ENCODE peak calls at places on chromosomes 11 and 22, in nine cellular contexts. Z, A, C, J, B, M, G, W and O are unnamed samples. For H3K36me3, the result is how much of the 10 kb centered on the place peaks cover.

GRCh38 chr11:12087075-12087775 is 23.2 kb upstream of the MICAL2 start:
- DNase-seq in W (no peak), Z (peak), G (no peak), C (no peak), J (no peak), B (peak), M (no peak), A (no peak), O (peak)

GRCh38 chr11:26245046-26245445 is 86.9 kb upstream of the ANO3 start:
- DNase-seq in J (no peak), B (peak), W (no peak), M (no peak), C (no peak), G (no peak), A (no peak), Z (no peak), O (no peak)

GRCh38 chr11:91932151-91932821 is 292.3 kb upstream of the FAT3 start:
- DNase-seq in G (no peak), C (no peak), Z (no peak), B (no peak), M (no peak), A (no peak), W (no peak), J (no peak), O (no peak)

GRCh38 chr11:450809-451451 is 851 bp downstream of the PTDSS2 start:
- DNase-seq in G (peak), B (peak), M (peak), A (peak), Z (peak), C (no peak), J (peak), W (peak), O (peak)

GRCh38 chr11:70544774-70545625 is 146.7 kb downstream of the CTTN start:
- DNase-seq in J (peak), B (no peak), G (peak), Z (no peak), A (no peak), W (peak), C (no peak), M (no peak), O (no peak)

GRCh38 chr11:124536520-124536919 is 6.9 kb downstream of the OR8B12 start:
- DNase-seq in J (no peak), B (peak), W (no peak), Z (no peak), C (no peak), A (peak), M (peak), G (no peak), O (no peak)

GRCh38 chr11:57566564-57567209 is 785 bp downstream of the UBE2L6 start:
- DNase-seq in M (no peak), A (no peak), B (peak), J (no peak), G (no peak), W (no peak), Z (no peak), C (no peak), O (no peak)

GRCh38 chr11:24709928-24710565 is 213.2 kb downstream of the LUZP2 start:
- DNase-seq in J (no peak), W (no peak), M (no peak), A (no peak), C (no peak), B (no peak), G (no peak), Z (no peak), O (no peak)

GRCh38 chr22:25849514-25849913 is 107.5 kb downstream of the MYO18B start:
- DNase-seq in Z (no peak), M (no peak), C (no peak), G (no peak), W (no peak), A (no peak), B (no peak), J (no peak), O (no peak)

GRCh38 chr11:5624489-5625278 is at the start of gene TRIM34:
- DNase-seq in G (peak), Z (peak), W (no peak), B (peak), C (peak), M (peak), J (no peak), A (no peak), O (peak)

GRCh38 chr22:17431179-17431578 is 61.9 kb downstream of the CECR2 start:
- DNase-seq in W (no peak), M (no peak), J (no peak), A (no peak), B (no peak), G (no peak), Z (no peak), C (no peak), O (no peak)

GRCh38 chr11:117851091-117851490 is 25.4 kb downstream of the FXYD6 start:
- DNase-seq in Z (no peak), W (no peak), C (no peak), J (no peak), A (no peak), G (no peak), M (no peak), B (peak), O (no peak)

GRCh38 chr22:49703391-49703926 is 124.2 kb downstream of the BRD1 start:
- DNase-seq in Z (peak), W (no peak), G (no peak), A (no peak), B (no peak), M (no peak), C (no peak), J (peak), O (no peak)

GRCh38 chr11:102240502-102240901 is 76.8 kb upstream of the BIRC3 start:
- DNase-seq in C (no peak), M (no peak), B (peak), G (no peak), A (no peak), W (no peak), J (no peak), Z (no peak), O (no peak)

GRCh38 chr11:82867495-82868082 is 32.6 kb downstream of the PRCP start:
- DNase-seq in Z (peak), M (peak), A (peak), G (peak), J (no peak), W (no peak), B (peak), C (peak), O (peak)

GRCh38 chr22:24331468-24332440 is 61.1 kb downstream of the SPECC1L start:
- DNase-seq in Z (no peak), G (no peak), A (no peak), M (no peak), B (no peak), W (no peak), J (no peak), C (no peak), O (no peak)

GRCh38 chr22:22843848-22844247 is 43.8 kb upstream of the IGLL5 start:
- DNase-seq in C (no peak), Z (no peak), G (no peak), M (no peak), B (no peak), W (no peak), J (no peak), A (no peak), O (no peak)

GRCh38 chr11:45143494-45143893 is 2.9 kb upstream of the PRDM11 start:
- DNase-seq in M (no peak), B (no peak), A (no peak), G (no peak), C (no peak), W (no peak), J (no peak), Z (no peak), O (no peak)

GRCh38 chr11:8765294-8765693 is 82.7 kb downstream of the RPL27A start:
- DNase-seq in W (no peak), Z (no peak), B (peak), C (no peak), J (no peak), A (no peak), M (no peak), G (no peak), O (no peak)

GRCh38 chr22:40002935-40003715 is 8.4 kb downstream of the FAM83F start:
- DNase-seq in A (no peak), J (no peak), G (no peak), M (no peak), W (no peak), B (no peak), Z (no peak), C (no peak), O (no peak)

GRCh38 chr11:44979536-44980399 is 29.1 kb upstream of the TP53I11 start:
- DNase-seq in C (no peak), Z (no peak), B (no peak), W (peak), M (no peak), G (no peak), A (no peak), J (peak), O (no peak)

GRCh38 chr11:116910378-116910777 is 73.0 kb upstream of the APOA1 start:
- DNase-seq in C (no peak), J (no peak), A (no peak), B (peak), W (no peak), G (no peak), M (no peak), Z (no peak), O (no peak)

GRCh38 chr11:80451105-80451504 is 1010.3 kb upstream of the TENM4 start:
- DNase-seq in J (no peak), W (no peak), G (no peak), Z (no peak), C (no peak), B (no peak), M (no peak), A (no peak), O (no peak)

GRCh38 chr11:86101941-86102407 is 33.1 kb upstream of the PICALM start:
- DNase-seq in Z (no peak), G (no peak), J (no peak), M (no peak), W (no peak), B (no peak), C (no peak), A (no peak), O (no peak)

GRCh38 chr22:33112606-33113005 is 54.4 kb upstream of the SYN3 start:
- DNase-seq in W (no peak), M (no peak), B (no peak), G (no peak), A (no peak), J (no peak), C (peak), Z (no peak), O (no peak)

GRCh38 chr22:33109532-33110148 is 51.5 kb upstream of the SYN3 start:
- DNase-seq in M (no peak), B (no peak), C (no peak), Z (no peak), J (no peak), G (no peak), W (no peak), A (no peak), O (no peak)

GRCh38 chr22:33114570-33114969 is 56.4 kb upstream of the SYN3 start:
- DNase-seq in W (no peak), A (no peak), M (no peak), G (no peak), Z (no peak), J (no peak), C (no peak), B (no peak), O (no peak)

GRCh38 chr22:33110562-33111163 is 52.5 kb upstream of the SYN3 start:
- DNase-seq in Z (no peak), A (no peak), B (no peak), G (no peak), J (no peak), C (no peak), M (no peak), W (no peak), O (no peak)

DNA sequence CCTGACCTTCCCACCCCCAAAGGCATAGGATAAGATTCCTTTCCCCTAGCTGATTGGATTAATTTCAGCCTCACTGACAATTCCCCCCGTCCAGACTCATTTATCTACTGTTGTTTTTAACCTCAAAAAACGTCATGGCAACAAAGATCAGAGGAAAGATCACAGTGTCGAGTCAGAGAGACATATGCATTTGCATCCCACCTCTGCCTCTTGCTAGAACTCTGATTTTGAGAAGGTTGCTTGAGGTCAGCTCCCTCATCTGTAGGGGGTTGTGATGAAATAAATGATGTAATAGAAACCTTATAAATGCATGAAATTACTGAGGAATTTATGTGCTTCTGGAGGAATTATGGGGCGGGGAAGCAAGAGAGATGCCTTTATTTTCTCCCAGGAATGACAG is 53.3 kb upstream of the SYN3 start:
- DNase-seq in M (no peak), Z (no peak), J (no peak), A (no peak), C (no peak), B (no peak), G (no peak), W (no peak), O (no peak)
- H3K27ac ChIP-seq in M (no peak), Z (no peak), J (no peak), A (no peak), C (no peak), B (no peak), G (no peak), W (no peak), O (no peak)

DNA sequence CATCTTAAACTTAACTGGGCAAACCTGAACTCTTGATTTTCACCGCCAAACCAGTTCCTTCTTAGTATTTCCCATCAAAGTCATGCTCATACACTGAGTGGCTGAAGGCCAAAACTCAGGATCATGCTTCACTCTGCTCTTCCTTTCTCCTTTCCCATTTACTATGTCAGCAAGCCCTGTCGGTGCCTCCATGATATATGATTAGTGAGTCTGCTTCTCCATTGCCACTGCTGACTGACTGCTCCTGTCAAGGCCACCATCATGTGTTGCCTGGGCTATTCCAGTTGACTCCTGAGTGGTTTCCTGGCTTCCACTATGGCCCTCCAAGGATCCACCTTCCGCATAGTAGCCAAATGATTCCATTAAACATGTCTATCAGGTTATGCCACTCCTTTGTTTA is 42.8 kb upstream of the AMPD3 start:
- DNase-seq in A (no peak), B (no peak), C (no peak), J (no peak), Z (no peak), G (no peak), M (no peak), W (no peak), O (no peak)
- H3K4me3 ChIP-seq in A (no peak), B (no peak), C (no peak), J (no peak), Z (no peak), G (no peak), M (no peak), W (no peak), O (no peak)

DNA sequence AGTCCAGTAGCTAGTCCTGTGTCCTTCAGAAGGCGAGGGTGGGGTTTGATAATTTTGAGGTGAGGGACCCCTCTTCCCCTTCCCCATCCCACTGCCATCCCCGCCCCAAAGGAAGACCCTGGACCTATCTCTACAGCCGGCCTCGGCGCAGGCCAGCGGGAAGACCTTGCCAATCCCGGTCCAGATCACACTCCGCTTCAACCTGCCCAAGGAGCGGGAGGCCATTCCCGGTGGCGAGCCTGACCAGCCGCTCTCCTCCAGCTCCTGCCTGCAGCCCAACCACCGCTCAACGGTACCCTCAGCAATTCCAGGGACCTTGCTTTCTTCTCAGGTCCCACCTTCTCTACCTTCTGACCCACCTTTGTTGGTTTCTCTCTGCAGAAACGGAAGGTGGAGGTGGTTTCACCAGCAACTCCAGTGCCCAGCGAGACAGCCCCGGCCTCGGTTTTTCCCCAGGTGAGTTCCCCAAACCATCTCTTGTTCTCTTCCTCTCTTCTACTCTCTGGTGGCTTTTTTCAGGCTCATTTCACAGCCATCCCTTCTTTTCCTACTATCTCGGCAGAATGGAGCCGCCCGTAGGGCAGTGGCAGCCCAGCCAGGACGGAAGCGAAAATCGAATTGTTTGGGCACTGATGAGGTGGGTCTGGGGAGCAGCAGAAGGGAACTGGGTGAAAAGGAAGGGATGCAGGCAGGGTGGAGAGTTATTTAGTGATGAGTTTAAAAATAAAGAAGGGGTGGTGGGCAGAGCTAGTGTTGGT is 1.3 kb downstream of the KAT5 start:
- DNase-seq in A (no peak), G (no peak), M (no peak), W (no peak), J (peak), B (no peak), C (no peak), Z (no peak), O (no peak)
- H3K36me3 ChIP-seq in A (half or more), G (half or more), M (half or more), W (half or more), J (under half), B (under half), C (under half), Z (under half), O (half or more)

DNA sequence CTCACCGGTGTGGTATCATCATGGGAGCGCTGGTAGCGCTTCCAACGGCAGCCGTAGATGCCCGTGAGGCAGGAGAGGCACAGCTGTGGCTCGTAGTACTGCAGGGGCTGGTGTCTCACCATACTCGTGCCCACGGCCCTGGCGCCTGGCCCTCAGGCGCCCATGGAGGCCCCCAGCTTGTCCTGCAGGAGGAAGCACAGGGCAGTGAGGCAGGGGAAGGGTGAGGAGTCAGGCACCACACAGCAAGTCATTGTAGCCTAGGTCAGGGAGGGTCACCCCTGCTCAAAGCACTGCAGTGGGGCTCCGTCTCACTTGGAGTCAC is 44.6 kb upstream of the KLHL35 start:
- DNase-seq in W (no peak), B (no peak), G (no peak), A (no peak), Z (no peak), C (no peak), J (no peak), M (no peak), O (no peak)
- H3K27ac ChIP-seq in W (no peak), B (no peak), G (no peak), A (peak), Z (no peak), C (no peak), J (no peak), M (no peak), O (no peak)

DNA sequence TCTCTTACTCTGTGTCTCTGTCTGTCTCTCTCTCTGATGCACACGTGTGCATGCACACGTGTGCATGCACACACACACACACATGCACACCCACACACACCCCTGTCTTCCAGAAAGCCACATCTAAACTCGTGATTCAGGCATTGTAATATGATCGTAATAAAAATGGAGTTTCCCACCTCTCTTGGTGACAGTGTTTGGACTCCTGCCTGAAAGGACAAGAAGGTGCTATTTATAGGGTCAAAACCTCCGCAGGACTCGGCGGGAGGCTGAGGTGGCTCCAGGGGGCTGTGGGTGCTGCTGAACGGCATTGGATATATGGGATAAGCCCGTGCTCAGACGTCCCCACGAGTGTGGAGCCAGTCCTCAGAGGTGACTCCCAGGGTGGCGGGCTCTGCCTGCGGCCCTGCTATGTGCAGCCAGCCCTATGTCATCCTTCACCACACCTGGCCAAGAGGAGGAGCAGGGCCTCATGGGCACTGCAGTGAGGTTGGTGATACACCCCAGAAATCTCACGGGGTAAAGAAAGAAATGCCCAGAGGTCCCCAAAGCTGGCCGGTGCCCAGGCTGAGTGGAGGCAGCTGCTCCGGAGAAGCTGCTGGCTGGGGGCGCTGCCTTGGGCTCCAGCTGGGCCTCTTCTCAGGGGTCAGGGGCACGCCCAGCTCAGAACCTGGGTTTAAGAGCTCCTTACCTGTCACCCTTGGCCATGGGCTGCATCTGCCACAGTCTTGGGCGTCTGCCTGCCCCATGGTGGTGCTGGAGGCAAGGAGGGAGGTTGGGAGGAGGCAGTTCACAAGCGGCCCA is 5.0 kb upstream of the OSBPL5 start:
- DNase-seq in Z (no peak), G (no peak), M (no peak), A (no peak), W (peak), B (no peak), J (peak), C (no peak), O (no peak)
- H3K4me3 ChIP-seq in Z (peak), G (no peak), M (no peak), A (peak), W (peak), B (no peak), J (no peak), C (no peak), O (peak)